ENCODE peak calls at places on chromosomes 12 and 14, in four cellular contexts. One of them, this sample, is unnamed.

GRCh38 chr12:47591795-47592194 is 114.0 kb downstream of the RPAP3 start:
- DNase-seq in activated T-cell treated with anti-CD3 and anti-CD28 coated beads for 48 hours: no peak
- DNase-seq in lung microvascular endothelial cell: no peak
- DNase-seq in nucleus accumbens: peak; percentile 17
- DNase-seq in this sample: no peak

GRCh38 chr12:113825705-113826104 is 140.4 kb downstream of the RBM19 start:
- DNase-seq in activated T-cell treated with anti-CD3 and anti-CD28 coated beads for 48 hours: no peak
- DNase-seq in lung microvascular endothelial cell: no peak
- DNase-seq in nucleus accumbens: peak; percentile 13
- DNase-seq in this sample: no peak

GRCh38 chr14:67526676-67527459 is 6.2 kb upstream of the PLEKHH1 start:
- DNase-seq in activated T-cell treated with anti-CD3 and anti-CD28 coated beads for 48 hours: peak; percentile 8
- DNase-seq in lung microvascular endothelial cell: peak; percentile 54
- DNase-seq in nucleus accumbens: peak; percentile 56
- DNase-seq in this sample: peak; percentile 62

GRCh38 chr12:94535614-94535932 is 75.9 kb upstream of the CEP83 start:
- DNase-seq in activated T-cell treated with anti-CD3 and anti-CD28 coated beads for 48 hours: no peak
- DNase-seq in lung microvascular endothelial cell: no peak
- DNase-seq in nucleus accumbens: no peak
- DNase-seq in this sample: no peak

GRCh38 chr12:3247077-3247476 is 169.9 kb downstream of the TSPAN9 start:
- DNase-seq in activated T-cell treated with anti-CD3 and anti-CD28 coated beads for 48 hours: no peak
- DNase-seq in lung microvascular endothelial cell: no peak
- DNase-seq in nucleus accumbens: no peak
- DNase-seq in this sample: no peak

GRCh38 chr12:101719566-101719965 is 19.7 kb downstream of the SYCP3 start:
- DNase-seq in activated T-cell treated with anti-CD3 and anti-CD28 coated beads for 48 hours: no peak
- DNase-seq in lung microvascular endothelial cell: no peak
- DNase-seq in nucleus accumbens: no peak
- DNase-seq in this sample: no peak

GRCh38 chr12:109461846-109462766 is 15.0 kb downstream of the KCTD10 start:
- DNase-seq in activated T-cell treated with anti-CD3 and anti-CD28 coated beads for 48 hours: no peak
- DNase-seq in lung microvascular endothelial cell: peak; percentile 79
- DNase-seq in nucleus accumbens: peak; percentile 17
- DNase-seq in this sample: peak; percentile 68

GRCh38 chr12:68272732-68273131 is 19.3 kb upstream of the IL22 start:
- DNase-seq in activated T-cell treated with anti-CD3 and anti-CD28 coated beads for 48 hours: no peak
- DNase-seq in lung microvascular endothelial cell: no peak
- DNase-seq in nucleus accumbens: no peak
- DNase-seq in this sample: no peak

GRCh38 chr12:51470116-51470515 is 45.5 kb downstream of the SLC4A8 start:
- DNase-seq in activated T-cell treated with anti-CD3 and anti-CD28 coated beads for 48 hours: no peak
- DNase-seq in lung microvascular endothelial cell: no peak
- DNase-seq in nucleus accumbens: no peak
- DNase-seq in this sample: no peak

This sample was measured in endothelial cell of umbilical vein.